ENCODE peak calls at places on chromosomes 2 and 18, in seven cellular contexts. I, U, R, C, G, S and W are unnamed samples.

GRCh38 chr2:172623249-172623965 is 67.5 kb downstream of the PDK1 start:
- DNase-seq in I (peak), U (no peak), R (no peak), C (no peak), G (no peak), S (no peak), W (no peak)

GRCh38 chr2:142416996-142417395 is 286.2 kb upstream of the LRP1B start:
- DNase-seq in I (no peak), U (no peak), R (no peak), C (no peak), G (no peak), S (no peak), W (no peak)

GRCh38 chr2:46683541-46683940 is 204.2 kb downstream of the TMEM247 start:
- DNase-seq in I (no peak), U (no peak), R (no peak), C (no peak), G (no peak), S (no peak), W (no peak)

GRCh38 chr2:219748673-219749570 is 121.5 kb downstream of the SLC4A3 start:
- DNase-seq in I (no peak), U (no peak), R (no peak), C (no peak), G (no peak), S (no peak), W (no peak)

GRCh38 chr2:145184741-145185671 is 665.1 kb upstream of the ZEB2 start:
- DNase-seq in I (peak), U (no peak), R (no peak), C (no peak), G (no peak), S (peak), W (no peak)

GRCh38 chr2:198127627-198128026 is 323.2 kb downstream of the PLCL1 start:
- DNase-seq in I (peak), U (peak), R (peak), C (peak), G (peak), S (peak), W (peak)

GRCh38 chr2:147632193-147632592 is 212.6 kb upstream of the ACVR2A start:
- DNase-seq in I (no peak), U (no peak), R (no peak), C (no peak), G (no peak), S (peak), W (no peak)

GRCh38 chr2:156589381-156590079 is 153.4 kb downstream of the GPD2 start:
- DNase-seq in I (peak), U (peak), R (peak), C (peak), G (peak), S (peak), W (no peak)

GRCh38 chr2:282693-283263 is 5.1 kb downstream of the ALKAL2 start:
- DNase-seq in I (no peak), U (no peak), R (no peak), C (no peak), G (no peak), S (no peak), W (no peak)

GRCh38 chr2:135825131-135825854 is 11.7 kb downstream of the LCT start:
- DNase-seq in I (no peak), U (no peak), R (no peak), C (no peak), G (no peak), S (no peak), W (no peak)

GRCh38 chr2:219912530-219912929 is 285.1 kb downstream of the SLC4A3 start:
- DNase-seq in I (peak), U (no peak), R (no peak), C (no peak), G (no peak), S (no peak), W (peak)

GRCh38 chr2:173288561-173288960 is 66.1 kb upstream of the CDCA7 start:
- DNase-seq in I (peak), U (peak), R (no peak), C (no peak), G (no peak), S (no peak), W (no peak)

GRCh38 chr2:29218071-29218470 is 102.9 kb downstream of the CLIP4 start:
- DNase-seq in I (no peak), U (no peak), R (no peak), C (no peak), G (no peak), S (no peak), W (no peak)

GRCh38 chr18:26190506-26190905 is 35.7 kb upstream of the TAF4B start:
- DNase-seq in I (no peak), U (no peak), R (no peak), C (no peak), G (no peak), S (no peak), W (no peak)

GRCh38 chr2:136770384-136770783 is 5.0 kb downstream of the THSD7B start:
- DNase-seq in I (no peak), U (no peak), R (no peak), C (no peak), G (no peak), S (no peak), W (no peak)

GRCh38 chr2:218003994-218004419 is 1.2 kb upstream of the TNS1 start:
- DNase-seq in I (peak), U (peak), R (no peak), C (no peak), G (no peak), S (peak), W (peak)

GRCh38 chr18:3025544-3025943 is 12.6 kb upstream of the LPIN2 start:
- DNase-seq in I (no peak), U (no peak), R (no peak), C (no peak), G (no peak), S (no peak), W (no peak)

GRCh38 chr2:43397411-43397810 is 171.0 kb upstream of the ZFP36L2 start:
- DNase-seq in I (no peak), U (no peak), R (no peak), C (no peak), G (no peak), S (no peak), W (no peak)

GRCh38 chr2:24456610-24457556 is 34.2 kb upstream of the NCOA1 start:
- DNase-seq in I (peak), U (peak), R (no peak), C (peak), G (peak), S (peak), W (peak)

GRCh38 chr2:26355038-26355995 is 8.7 kb upstream of the ADGRF3 start:
- DNase-seq in I (peak), U (peak), R (no peak), C (peak), G (no peak), S (peak), W (no peak)

GRCh38 chr2:27929916-27930486 is 39.5 kb downstream of the BABAM2 start:
- DNase-seq in I (no peak), U (no peak), R (peak), C (no peak), G (no peak), S (no peak), W (no peak)

GRCh38 chr2:235570256-235570655 is 76.4 kb downstream of the AGAP1 start:
- DNase-seq in I (no peak), U (no peak), R (peak), C (no peak), G (no peak), S (no peak), W (no peak)

GRCh38 chr2:9757430-9758287 is 85.6 kb upstream of the TAF1B start:
- DNase-seq in I (peak), U (no peak), R (no peak), C (no peak), G (no peak), S (no peak), W (no peak)

GRCh38 chr2:168573128-168573903 is 117.2 kb downstream of the CERS6 start:
- DNase-seq in I (peak), U (no peak), R (no peak), C (peak), G (no peak), S (peak), W (peak)

GRCh38 chr2:19547321-19547720 is 188.9 kb upstream of the OSR1 start:
- DNase-seq in I (peak), U (no peak), R (no peak), C (no peak), G (no peak), S (no peak), W (no peak)

GRCh38 chr2:19543271-19544019 is 185.0 kb upstream of the OSR1 start:
- DNase-seq in I (peak), U (no peak), R (no peak), C (no peak), G (no peak), S (no peak), W (no peak)

GRCh38 chr2:19544020-19544383 is 185.6 kb upstream of the OSR1 start:
- DNase-seq in I (no peak), U (no peak), R (no peak), C (no peak), G (no peak), S (no peak), W (no peak)

GRCh38 chr2:19548116-19548515 is 189.7 kb upstream of the OSR1 start:
- DNase-seq in I (no peak), U (no peak), R (no peak), C (no peak), G (no peak), S (no peak), W (no peak)

GRCh38 chr2:19545507-19545906 is 187.1 kb upstream of the OSR1 start:
- DNase-seq in I (no peak), U (peak), R (no peak), C (no peak), G (no peak), S (no peak), W (no peak)
- TF ChIP-seq CTCF in I (no peak), U (no peak), R (no peak), C (no peak), G (no peak), S (no peak), W (no peak)

DNA sequence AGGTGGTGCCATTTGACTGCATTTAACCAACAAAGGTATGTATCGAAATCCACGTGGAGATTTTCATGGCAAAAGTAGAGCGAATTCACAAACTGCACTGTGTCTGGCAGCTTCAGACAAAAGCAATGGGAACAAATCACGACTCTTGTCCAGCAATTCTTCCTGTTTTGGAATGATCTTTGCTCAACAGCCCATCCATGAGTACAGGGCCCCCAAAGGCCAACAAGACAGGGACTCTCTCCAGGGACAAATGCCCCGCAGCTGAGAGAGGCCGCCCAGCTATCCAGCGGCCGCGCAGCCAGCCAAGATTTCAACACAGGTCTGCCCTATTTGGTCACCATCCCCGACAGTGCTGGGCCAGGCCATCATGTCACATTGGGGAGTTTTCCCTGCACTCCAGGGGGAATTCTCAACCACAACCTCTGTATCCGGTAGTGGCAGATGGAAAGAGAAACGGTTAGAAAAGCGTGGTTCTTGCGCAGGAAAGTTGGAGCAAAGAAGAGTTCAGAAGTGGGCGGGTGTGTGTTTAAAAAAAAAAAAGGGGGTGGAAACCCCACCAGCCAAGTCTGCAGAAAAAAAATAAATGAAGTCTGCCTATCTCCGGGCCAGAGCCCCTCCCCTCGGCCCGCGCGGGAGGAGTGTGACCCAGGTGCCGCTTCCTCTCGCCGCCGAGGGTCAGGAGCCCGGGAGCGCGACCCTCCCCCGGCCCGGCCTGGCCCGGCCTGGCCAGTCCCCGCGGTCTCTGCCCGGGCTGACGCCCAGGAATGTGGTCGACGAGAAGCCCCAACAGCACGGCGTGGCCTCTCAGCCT is at the start of gene GYPC:
- DNase-seq in I (peak), U (no peak), R (no peak), C (peak), G (no peak), S (peak), W (peak)
- TF ChIP-seq POLR2A in I (no peak), U (no peak), R (no peak), C (peak), G (no peak), S (peak), W (no peak)

DNA sequence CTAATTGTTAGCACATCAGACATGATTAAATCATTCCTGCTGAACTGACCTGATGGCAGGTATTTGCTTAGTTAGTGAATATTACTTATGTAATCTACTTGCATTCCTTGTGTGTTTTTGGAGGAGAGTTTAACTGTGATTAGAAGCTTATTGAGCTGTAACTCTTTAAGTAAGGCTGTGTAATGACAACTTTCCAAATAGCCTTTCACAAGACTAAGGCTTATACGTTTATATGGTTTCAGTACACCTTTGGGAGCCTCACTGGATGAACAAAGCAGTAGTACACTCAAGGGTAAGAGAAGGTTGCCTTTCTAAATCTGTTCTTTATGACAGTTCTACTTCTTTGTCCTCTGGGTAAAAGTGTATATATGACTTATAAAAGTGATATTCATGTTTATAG is 4.3 kb downstream of the ITPRID2 start:
- DNase-seq in I (no peak), U (no peak), R (no peak), C (no peak), G (no peak), S (no peak), W (no peak)
- H3K4me3 ChIP-seq in I (no peak), U (no peak), R (no peak), C (no peak), G (no peak), S (peak), W (no peak)

GRCh38 chr2:238152811-238153688 is 5.7 kb upstream of the ERFE start:
- DNase-seq in I (no peak), U (no peak), R (no peak), C (no peak), G (no peak), S (no peak), W (no peak)
- TF ChIP-seq CTCF in I (peak), U (no peak), R (peak), C (peak), G (no peak), S (peak), W (no peak)

GRCh38 chr18:46338761-46339160 is 234.6 kb downstream of the HAUS1 start:
- DNase-seq in I (no peak), U (no peak), R (no peak), C (no peak), G (no peak), S (peak), W (no peak)

GRCh38 chr18:46336278-46337205 is 232.4 kb downstream of the HAUS1 start:
- DNase-seq in I (no peak), U (no peak), R (no peak), C (no peak), G (no peak), S (peak), W (no peak)

GRCh38 chr18:46340716-46341115 is 236.5 kb downstream of the HAUS1 start:
- DNase-seq in I (no peak), U (no peak), R (no peak), C (no peak), G (no peak), S (no peak), W (no peak)

GRCh38 chr18:46337206-46337710 is 233.1 kb downstream of the HAUS1 start:
- DNase-seq in I (no peak), U (no peak), R (no peak), C (no peak), G (no peak), S (no peak), W (no peak)

GRCh38 chr18:46338213-46338612 is 234.0 kb downstream of the HAUS1 start:
- DNase-seq in I (no peak), U (no peak), R (no peak), C (no peak), G (no peak), S (peak), W (no peak)
- TF ChIP-seq POLR2A in I (no peak), U (no peak), R (no peak), C (no peak), G (no peak), S (no peak), W (no peak)

DNA sequence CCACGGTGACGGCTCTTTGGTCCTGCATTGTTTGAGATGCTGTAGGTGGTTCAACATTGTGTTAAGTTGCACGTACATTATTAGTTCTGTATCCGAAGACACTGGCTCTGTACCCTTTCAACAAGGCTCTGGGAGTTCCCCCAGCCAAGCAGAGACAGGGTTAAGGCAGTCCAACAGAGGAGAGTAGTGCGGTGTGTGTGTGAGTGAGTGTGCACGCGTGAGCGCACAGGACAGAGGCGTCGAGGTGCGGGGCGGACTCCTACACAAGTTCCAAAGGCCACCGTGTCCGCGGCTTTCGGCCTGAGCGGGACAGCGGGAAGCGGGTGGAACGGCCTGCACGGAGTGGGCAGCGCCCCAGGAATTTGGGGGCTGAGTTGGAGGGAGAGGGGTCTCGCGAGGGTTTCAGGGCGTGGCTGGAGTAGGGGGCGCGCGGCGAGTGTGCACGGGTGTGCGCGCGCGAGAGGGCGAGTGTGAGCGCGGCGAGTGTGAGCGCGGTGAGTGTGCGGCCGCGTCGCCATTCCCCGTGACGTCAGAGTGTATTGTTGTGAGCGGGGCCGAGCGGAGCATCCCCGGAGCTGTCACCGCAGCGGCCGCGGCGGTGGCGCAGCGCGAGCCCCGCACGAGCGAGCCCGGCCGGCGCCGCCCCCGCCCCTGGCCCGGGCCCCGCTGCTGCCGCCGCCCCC is at the start of gene ASXL3:
- DNase-seq in I (no peak), U (no peak), R (no peak), C (no peak), G (peak), S (no peak), W (peak)
- H3K4me3 ChIP-seq in I (peak), U (peak), R (peak), C (no peak), G (peak), S (no peak), W (peak)